ENCODE peak calls at places on chromosomes 13 and 19, in five cellular contexts. K is AG04450, D is Peyer's patch, X is suprapubic skin, J is heart left ventricle. N is an unnamed sample.

GRCh38 chr13:65882810-65883209 is 1347.3 kb downstream of the PCDH9 start:
- DNase-seq in J (no peak), X (no peak), K (no peak), D (no peak), N (no peak)

GRCh38 chr19:37990362-37990761 is 83.4 kb downstream of the SIPA1L3 start:
- DNase-seq in J (no peak), K (no peak), D (no peak), X (no peak), N (no peak)

GRCh38 chr13:47175172-47175806 is 278.4 kb upstream of the HTR2A start:
- DNase-seq in K (peak; percentile 74), J (no peak), D (no peak), X (no peak), N (no peak)

GRCh38 chr13:40631605-40632004 is 34.8 kb downstream of the FOXO1 start:
- DNase-seq in D (no peak), X (no peak), K (no peak), J (no peak), N (no peak)

GRCh38 chr13:31008400-31009115 is 76.1 kb downstream of the TEX26 start:
- DNase-seq in X (no peak), J (no peak), D (no peak), K (no peak), N (no peak)

GRCh38 chr19:32828139-32828538 is 41.4 kb downstream of the SLC7A9 start:
- DNase-seq in J (no peak), X (peak; percentile 58), D (no peak), K (no peak), N (no peak)

GRCh38 chr13:80215368-80215767 is 125.6 kb downstream of the SPRY2 start:
- DNase-seq in J (no peak), D (no peak), K (peak; percentile 63), X (no peak), N (no peak)

GRCh38 chr13:100240109-100240779 is 151.4 kb downstream of the PCCA start:
- DNase-seq in J (no peak), X (no peak), K (no peak), D (no peak), N (no peak)

GRCh38 chr19:7068599-7068998 is 904 bp upstream of the ZNF557 start:
- DNase-seq in D (no peak), X (no peak), J (no peak), K (no peak), N (no peak)
- H3K4me3 ChIP-seq in D (peak overlapping the region; percentile 79), X (peak overlapping the region; percentile 94), J (peak overlapping the region; percentile 96), K (peak overlapping the region; percentile 41), N (no peak overlapping the region)

GRCh38 chr19:9996541-9996940 is 13.8 kb downstream of the COL5A3 start:
- DNase-seq in K (no peak), X (no peak), D (no peak), J (no peak), N (no peak)

GRCh38 chr19:10001899-10002298 is 8.4 kb downstream of the COL5A3 start:
- DNase-seq in J (peak; percentile 66), K (no peak), D (peak; percentile 82), X (no peak), N (no peak)

GRCh38 chr19:10003271-10003670 is 7.0 kb downstream of the COL5A3 start:
- DNase-seq in J (no peak), D (no peak), X (no peak), K (no peak), N (no peak)

GRCh38 chr19:9995999-9996398 is 14.3 kb downstream of the COL5A3 start:
- DNase-seq in J (no peak), K (no peak), D (no peak), X (no peak), N (no peak)

GRCh38 chr19:10000171-10000826 is 10.0 kb downstream of the COL5A3 start:
- DNase-seq in J (peak; percentile 60), D (peak; percentile 70), X (no peak), K (no peak), N (peak; percentile 54)
- H3K27me3 ChIP-seq in J (no peaks in the 10 kb centered on the region), D (no peaks in the 10 kb centered on the region), X (no peaks in the 10 kb centered on the region), K (no peaks in the 10 kb centered on the region), N (no peaks in the 10 kb centered on the region)

GRCh38 chr19:54480048-54480447 is 7.0 kb upstream of the CDC42EP5 start:
- DNase-seq in X (no peak), K (no peak), J (no peak), D (no peak), N (no peak)

GRCh38 chr19:54475706-54476105 is 2.6 kb upstream of the CDC42EP5 start:
- DNase-seq in D (no peak), X (no peak), J (no peak), K (no peak), N (no peak)

GRCh38 chr19:54478677-54479266 is 5.7 kb upstream of the CDC42EP5 start:
- DNase-seq in J (no peak), K (no peak), D (no peak), X (no peak), N (no peak)

GRCh38 chr19:54473983-54474382 is 887 bp upstream of the CDC42EP5 start:
- DNase-seq in D (no peak), K (no peak), X (peak; percentile 59), J (no peak), N (no peak)

GRCh38 chr19:54477650-54478049 is 4.6 kb upstream of the CDC42EP5 start:
- DNase-seq in J (no peak), D (no peak), K (no peak), X (no peak), N (no peak)
- H3K4me3 ChIP-seq in J (no peak overlapping the region), D (no peak overlapping the region), K (no peak overlapping the region), X (no peak overlapping the region), N (no peak overlapping the region)

DNA sequence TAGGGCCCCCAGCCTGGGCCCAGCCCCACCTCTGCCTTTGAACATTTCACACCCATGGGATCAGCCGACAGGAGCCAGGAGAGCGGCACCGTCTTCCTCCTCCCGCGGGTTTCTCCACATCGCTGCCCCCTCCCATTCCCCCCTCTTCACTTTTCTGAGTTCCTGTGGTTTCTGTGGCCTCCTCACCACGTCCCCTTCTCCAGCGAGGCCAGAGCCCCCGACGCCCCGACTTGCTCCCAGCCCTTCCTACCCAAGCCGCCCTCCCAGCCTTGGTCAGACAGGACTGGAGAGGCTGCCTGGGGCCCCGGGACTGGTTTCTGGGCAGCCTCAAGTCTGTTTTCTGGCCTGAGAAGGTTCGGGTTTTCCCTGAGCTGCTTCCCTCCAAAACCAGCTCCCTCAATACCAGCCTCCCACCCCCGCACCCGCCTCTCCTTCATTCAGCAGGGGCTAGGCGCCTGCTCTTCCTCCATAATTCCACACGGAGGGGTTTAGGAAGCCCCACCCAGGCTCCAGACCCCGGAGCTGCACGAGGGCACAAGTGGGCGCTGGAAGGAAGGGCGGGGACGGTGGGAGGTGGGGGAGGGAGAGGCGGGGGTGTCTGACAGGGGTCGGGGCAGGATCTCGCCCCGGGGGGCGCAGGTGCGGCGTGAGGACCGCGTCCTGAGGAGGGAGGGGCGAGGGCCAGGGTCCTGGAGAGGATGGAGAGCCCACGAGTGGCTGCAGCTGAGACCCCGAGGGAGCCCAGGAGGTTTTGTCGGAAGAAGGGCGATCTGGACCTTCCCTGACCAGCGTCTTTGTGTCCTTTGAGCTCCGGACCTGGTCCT is 4.0 kb upstream of the SIGLEC10 start:
- DNase-seq in J (no peak), K (no peak), D (no peak), X (no peak), N (no peak)
- H3K27me3 ChIP-seq in J (no peaks in the 10 kb centered on the region), K (no peaks in the 10 kb centered on the region), D (no peaks in the 10 kb centered on the region), X (peaks cover 34% of the 10 kb centered on the region), N (no peaks in the 10 kb centered on the region)

DNA sequence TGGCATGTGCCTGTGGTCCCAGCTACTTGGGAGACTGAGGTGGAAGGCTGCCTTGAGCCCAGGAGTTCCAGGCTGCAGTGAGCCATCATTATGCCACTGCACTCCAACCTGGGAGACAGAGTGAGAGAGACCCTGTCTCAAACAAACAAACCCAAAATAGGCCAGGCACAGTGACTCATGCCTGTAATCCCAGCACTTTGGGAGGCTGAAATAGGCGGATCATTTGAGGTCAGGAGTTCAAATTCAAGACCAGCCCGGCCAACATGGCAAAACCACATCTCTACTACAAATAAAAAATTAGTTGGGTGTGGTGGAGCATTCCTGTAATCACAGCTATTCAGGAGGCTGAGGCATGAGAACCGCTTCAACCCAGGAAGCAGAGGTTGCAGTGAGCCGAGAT is 7.0 kb downstream of the STX10 start:
- DNase-seq in D (no peak), K (no peak), J (no peak), X (no peak), N (no peak)
- H3K4me3 ChIP-seq in D (no peak overlapping the region), K (no peak overlapping the region), J (no peak overlapping the region), X (no peak overlapping the region), N (no peak overlapping the region)

GRCh38 chr19:50242586-50242985 is 39.2 kb downstream of the MYH14 start:
- DNase-seq in D (no peak), J (no peak), K (no peak), X (no peak), N (no peak)
- H3K27me3 ChIP-seq in D (no peaks in the 10 kb centered on the region), J (no peaks in the 10 kb centered on the region), K (peaks cover 3% of the 10 kb centered on the region), X (no peaks in the 10 kb centered on the region), N (no peaks in the 10 kb centered on the region)

GRCh38 chr19:17688853-17689595 is 870 bp upstream of the UNC13A start:
- DNase-seq in D (no peak), K (no peak), X (no peak), J (no peak), N (no peak)

GRCh38 chr19:17686592-17687042 is 1.5 kb downstream of the UNC13A start:
- DNase-seq in X (no peak), D (no peak), J (peak; percentile 35), K (no peak), N (no peak)

GRCh38 chr19:17686027-17686511 is 2.1 kb downstream of the UNC13A start:
- DNase-seq in X (no peak), K (no peak), J (no peak), D (no peak), N (no peak)

GRCh38 chr19:17687141-17687856 is 855 bp downstream of the UNC13A start:
- DNase-seq in K (no peak), X (no peak), J (no peak), D (no peak), N (no peak)

DNA sequence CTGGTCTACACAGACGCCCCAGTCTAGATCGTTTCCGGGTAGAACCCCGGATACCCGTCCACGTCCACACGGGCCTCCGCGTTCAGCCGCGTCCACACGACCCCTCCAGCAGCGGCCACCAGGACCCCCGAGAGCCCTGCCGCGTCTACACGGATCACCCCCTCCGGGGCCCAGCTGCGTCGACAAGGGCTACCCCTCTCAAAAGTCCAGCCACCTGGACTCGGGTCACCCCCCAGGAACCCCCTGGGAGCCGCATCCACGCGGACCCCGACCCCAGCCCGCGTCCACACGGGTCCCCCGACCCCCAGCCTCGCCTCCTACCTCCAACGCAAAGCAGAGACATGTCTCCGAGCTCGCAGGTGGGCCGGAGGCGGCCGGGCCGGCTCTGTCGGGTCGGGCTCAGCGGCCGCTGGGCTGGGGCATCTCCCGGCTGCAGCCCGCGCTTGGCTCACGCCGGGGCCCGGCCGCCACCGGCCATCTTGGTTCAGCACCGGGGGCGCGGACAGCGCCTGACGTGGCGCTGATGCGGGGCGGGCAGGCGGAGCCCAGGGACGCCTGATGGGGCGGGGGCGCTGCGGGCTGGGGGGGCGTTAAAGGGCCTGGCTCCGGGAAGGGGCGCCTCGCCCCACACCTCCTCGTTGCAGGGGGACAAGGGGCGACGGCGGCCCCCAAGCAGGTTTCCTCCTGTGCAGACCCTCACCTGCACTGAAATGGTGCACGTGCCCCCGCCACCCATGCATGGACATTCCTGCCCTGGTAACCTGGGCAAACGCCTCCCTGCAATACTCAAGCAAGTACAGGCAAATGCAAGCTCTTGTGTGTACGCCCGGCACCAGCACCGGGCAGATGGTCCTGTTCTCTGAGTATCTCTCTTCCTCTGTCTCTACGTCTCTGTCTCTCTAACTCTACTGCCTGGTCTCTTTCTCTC is at the start of gene UNC13A:
- DNase-seq in K (no peak), D (no peak), J (peak; percentile 56), X (no peak), N (peak; percentile 40)
- H3K4me3 ChIP-seq in K (no peak within 1 kb of the TSS), D (no peak within 1 kb of the TSS), J (peak within 1 kb of the TSS; percentile 17), X (no peak within 1 kb of the TSS), N (no peak within 1 kb of the TSS)

GRCh38 chr19:55174425-55175116 is 5.5 kb downstream of the SYT5 start:
- DNase-seq in D (no peak), X (no peak), J (no peak), K (no peak), N (no peak)
- H3K27me3 ChIP-seq in D (no peaks in the 10 kb centered on the region), X (peaks cover 98% of the 10 kb centered on the region), J (peaks cover 44% of the 10 kb centered on the region), K (peaks cover 6% of the 10 kb centered on the region), N (peaks cover 42% of the 10 kb centered on the region)

N was measured in CD4-positive, alpha-beta memory T cell.